ENCODE peak calls at places on chromosomes 2 and 18, in nine cellular contexts. E is fibroblast of the aortic adventitia; Q is A549; H is uterus; R is CD4-positive, alpha-beta memory T cell; O is neuronal stem cell; G is heart left ventricle; X is neural progenitor cell; B is tibial artery. Y is an unnamed sample.

GRCh38 chr2:30366199-30366691 is 80.8 kb upstream of the LCLAT1 start:
- DNase-seq in E (no peak), Q (no peak), H (no peak), R (peak; percentile 19), O (no peak), G (peak; percentile 41), X (no peak), B (no peak), Y (no peak)

GRCh38 chr2:191847764-191848163 is 876 bp upstream of the CAVIN2 start:
- DNase-seq in E (no peak), Q (no peak), H (no peak), R (no peak), O (no peak), G (no peak), X (no peak), B (no peak), Y (no peak)

GRCh38 chr18:52343138-52343537 is 3.1 kb downstream of the DCC start:
- DNase-seq in E (no peak), Q (peak; percentile 29), H (no peak), R (no peak), O (no peak), G (no peak), X (peak; percentile 71), B (no peak), Y (no peak)

GRCh38 chr2:207734264-207734635 is 22.8 kb downstream of the CCNYL1 start:
- DNase-seq in E (peak; percentile 64), Q (peak; percentile 75), H (no peak), R (no peak), O (no peak), G (no peak), X (no peak), B (no peak), Y (no peak)

GRCh38 chr2:30481323-30481800 is 34.3 kb downstream of the LCLAT1 start:
- DNase-seq in E (no peak), Q (no peak), H (no peak), R (no peak), O (no peak), G (peak; percentile 34), X (no peak), B (peak; percentile 56), Y (no peak)

GRCh38 chr2:66854304-66854703 is 419.4 kb downstream of the MEIS1 start:
- DNase-seq in E (no peak), Q (no peak), H (no peak), R (no peak), O (no peak), G (no peak), X (no peak), B (no peak), Y (no peak)

GRCh38 chr18:27723168-27723567 is 453.8 kb downstream of the CDH2 start:
- DNase-seq in E (no peak), Q (no peak), H (no peak), R (no peak), O (no peak), G (no peak), X (no peak), B (no peak), Y (no peak)

GRCh38 chr2:134379293-134379692 is 125.4 kb downstream of the MGAT5 start:
- DNase-seq in E (peak; percentile 67), Q (no peak), H (no peak), R (no peak), O (no peak), G (no peak), X (no peak), B (no peak), Y (no peak)

GRCh38 chr2:219681301-219682290 is 54.2 kb downstream of the SLC4A3 start:
- DNase-seq in E (peak; percentile 87), Q (no peak), H (no peak), R (no peak), O (no peak), G (no peak), X (no peak), B (no peak), Y (no peak)

GRCh38 chr2:219687882-219688559 is 60.6 kb downstream of the SLC4A3 start:
- DNase-seq in E (no peak), Q (no peak), H (no peak), R (no peak), O (no peak), G (no peak), X (no peak), B (no peak), Y (no peak)

GRCh38 chr2:219687266-219687665 is 59.8 kb downstream of the SLC4A3 start:
- DNase-seq in E (peak; percentile 74), Q (no peak), H (no peak), R (no peak), O (no peak), G (no peak), X (no peak), B (no peak), Y (no peak)

GRCh38 chr2:219688560-219689445 is 61.4 kb downstream of the SLC4A3 start:
- DNase-seq in E (peak; percentile 94), Q (no peak), H (peak; percentile 45), R (no peak), O (no peak), G (peak; percentile 34), X (no peak), B (no peak), Y (peak; percentile 75)

DNA sequence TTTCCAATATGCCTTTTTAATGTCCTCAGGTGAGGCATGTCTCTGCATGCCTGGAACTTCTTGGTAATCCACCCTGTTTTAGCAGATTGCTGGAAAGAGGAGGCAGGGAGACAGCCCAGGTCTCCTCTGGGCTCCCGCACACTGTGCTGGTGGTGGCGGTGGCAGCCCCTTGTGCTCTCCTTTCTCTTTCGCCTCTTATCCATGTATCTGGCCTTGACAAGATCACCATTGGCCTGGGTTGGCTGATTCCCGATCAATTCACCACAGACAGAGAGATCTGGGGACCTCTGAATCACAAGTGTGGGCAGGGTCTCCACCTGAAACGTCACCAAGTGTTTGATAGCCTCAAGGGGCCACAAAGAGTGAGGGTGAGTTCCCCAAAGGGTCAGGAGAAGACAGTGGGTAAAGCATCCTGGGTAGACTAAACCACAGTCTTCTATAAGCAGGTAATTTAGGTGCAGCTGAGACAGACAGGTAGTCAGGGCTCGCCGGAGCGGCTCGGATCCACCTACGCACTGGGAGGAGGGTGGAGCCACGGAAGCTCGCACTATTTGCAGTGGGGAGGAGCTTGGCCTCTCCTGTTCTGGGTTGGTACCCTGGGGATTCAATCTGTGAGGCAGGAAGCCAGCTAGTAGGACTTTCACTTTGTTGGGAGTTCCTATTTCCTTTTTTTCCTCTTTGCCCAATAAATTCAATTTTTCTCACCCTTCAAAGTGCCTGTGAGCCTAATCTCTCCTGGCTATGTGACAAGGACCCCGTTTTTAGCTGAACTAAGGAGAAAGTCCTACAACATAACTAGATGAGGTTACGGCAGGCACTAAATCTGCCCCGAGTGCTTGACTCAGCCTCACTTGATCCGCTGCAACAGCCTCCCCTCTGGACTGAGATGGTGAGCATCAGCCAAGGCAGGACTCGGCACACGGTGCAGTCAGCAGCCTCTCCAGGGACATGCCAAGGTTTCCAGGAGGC is 57.6 kb downstream of the SLC4A3 start:
- DNase-seq in E (peak; percentile 92), Q (no peak), H (peak; percentile 72), R (peak; percentile 19), O (no peak), G (peak; percentile 50), X (peak; percentile 42), B (peak; percentile 81), Y (no peak)
- H3K4me3 ChIP-seq in E (peak overlapping the region; percentile 61), Q (no peak overlapping the region), H (peak overlapping the region; percentile 44), R (no peak overlapping the region), O (no peak overlapping the region), G (peak overlapping the region; percentile 58), X (no peak overlapping the region), B (peak overlapping the region; percentile 53), Y (peak overlapping the region; percentile 43)

GRCh38 chr2:24352664-24353063 is 7.7 kb downstream of the ITSN2 start:
- DNase-seq in E (peak; percentile 58), Q (no peak), H (no peak), R (no peak), O (no peak), G (no peak), X (no peak), B (no peak), Y (no peak)

GRCh38 chr2:24351981-24352380 is 8.4 kb downstream of the ITSN2 start:
- DNase-seq in E (no peak), Q (no peak), H (no peak), R (no peak), O (no peak), G (no peak), X (no peak), B (no peak), Y (no peak)

GRCh38 chr2:24354382-24354781 is 6.0 kb downstream of the ITSN2 start:
- DNase-seq in E (no peak), Q (no peak), H (no peak), R (no peak), O (no peak), G (no peak), X (no peak), B (no peak), Y (no peak)

GRCh38 chr2:24353933-24354332 is 6.4 kb downstream of the ITSN2 start:
- DNase-seq in E (no peak), Q (no peak), H (no peak), R (no peak), O (no peak), G (no peak), X (no peak), B (no peak), Y (no peak)

GRCh38 chr2:24353364-24353763 is 7.0 kb downstream of the ITSN2 start:
- DNase-seq in E (no peak), Q (no peak), H (no peak), R (no peak), O (no peak), G (no peak), X (no peak), B (no peak), Y (no peak)
- H3K4me3 ChIP-seq in E (no peak overlapping the region), Q (no peak overlapping the region), H (no peak overlapping the region), R (no peak overlapping the region), O (no peak overlapping the region), G (no peak overlapping the region), X (no peak overlapping the region), B (no peak overlapping the region), Y (no peak overlapping the region)

DNA sequence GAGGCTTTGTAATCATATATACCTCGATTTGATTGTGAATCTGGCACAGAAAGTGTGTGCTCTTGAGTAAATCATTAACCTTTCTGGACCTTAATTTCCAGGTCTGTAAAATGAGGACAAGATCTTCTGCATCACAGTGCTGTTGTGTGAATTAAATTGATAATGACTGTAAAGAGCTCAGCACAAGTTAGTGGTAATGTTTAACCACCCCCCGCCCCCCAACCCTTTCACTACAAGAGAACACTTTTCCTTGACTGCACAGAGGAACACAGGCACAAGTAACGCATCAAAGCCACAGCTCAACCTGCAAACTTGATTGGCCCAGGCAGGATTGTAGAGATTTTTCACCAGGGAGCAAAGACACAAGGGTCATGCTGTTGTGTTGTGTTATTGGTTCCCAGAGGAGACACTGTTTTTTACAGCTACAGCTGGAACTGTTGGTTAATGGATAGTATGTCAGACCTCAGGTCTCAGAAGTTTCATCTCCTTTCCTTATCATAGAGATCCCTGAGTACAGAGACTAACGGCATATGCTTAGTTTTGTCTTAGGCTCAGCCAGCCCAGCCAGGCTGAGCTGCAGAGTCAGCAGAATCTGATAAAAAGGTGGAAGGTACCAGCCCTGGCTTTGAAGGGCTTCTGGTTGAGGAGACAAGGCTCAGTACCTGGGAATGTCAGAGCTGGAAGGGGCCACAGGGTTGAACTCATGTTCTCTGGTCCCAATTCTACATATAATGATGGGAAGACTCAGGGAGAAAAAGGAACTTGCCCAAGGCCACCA is 10.6 kb downstream of the SETBP1 start:
- DNase-seq in E (no peak), Q (no peak), H (no peak), R (no peak), O (no peak), G (no peak), X (no peak), B (no peak), Y (no peak)
- H3K4me3 ChIP-seq in E (no peak overlapping the region), Q (no peak overlapping the region), H (no peak overlapping the region), R (no peak overlapping the region), O (no peak overlapping the region), G (no peak overlapping the region), X (no peak overlapping the region), B (no peak overlapping the region), Y (no peak overlapping the region)

DNA sequence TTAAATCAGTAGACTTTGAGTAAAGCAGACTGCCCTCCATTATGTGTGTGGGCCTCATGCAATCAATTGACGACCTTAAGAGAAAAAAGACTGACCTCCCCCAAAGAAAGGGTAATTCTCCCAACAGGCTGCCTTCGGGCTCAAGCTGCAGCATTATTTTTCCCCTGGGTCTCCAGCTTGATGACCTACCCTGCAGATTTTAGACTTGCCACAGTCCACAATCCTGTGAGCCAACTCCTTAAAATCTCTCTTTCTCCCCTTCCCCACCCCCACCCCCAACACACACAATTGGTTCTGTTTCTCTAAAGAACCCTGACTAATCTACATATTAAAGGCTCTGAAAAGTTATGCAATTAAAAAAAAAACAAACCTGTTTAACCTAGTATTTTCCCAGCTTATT is 89.4 kb downstream of the RNF152 start:
- DNase-seq in E (no peak), Q (no peak), H (no peak), R (no peak), O (no peak), G (no peak), X (peak; percentile 32), B (no peak), Y (no peak)
- H3K4me3 ChIP-seq in E (no peak overlapping the region), Q (no peak overlapping the region), H (no peak overlapping the region), R (no peak overlapping the region), O (no peak overlapping the region), G (no peak overlapping the region), X (no peak overlapping the region), B (no peak overlapping the region), Y (no peak overlapping the region)